ENCODE peak calls at places on chromosomes 1 and 21, in ten cellular contexts. L is bronchial epithelial cell; C is AG20443; G is lung; Q is AG09309; H is CD8-positive, alpha-beta T cell; W is HTR-8/SVneo; P is EL; Y is stimulated activated CD8-positive, alpha-beta memory T cell treated with anti-CD3 and anti-CD28 coated beads, Interleukin-7, amount 100 ng/mL, for 1 hour; E is NCI-H345. S is an unnamed sample.

GRCh38 chr1:12450090-12450764 is 167.8 kb downstream of the DHRS3 start:
- DNase-seq in H (no peak), G (no peak), Y (no peak), L (no peak), C (no peak), Q (no peak), W (no peak), E (no peak), P (no peak), S (peak; percentile 26)

GRCh38 chr1:197768014-197768413 is 7.3 kb downstream of the DENND1B start:
- DNase-seq in Y (no peak), C (no peak), G (no peak), H (no peak), E (no peak), Q (no peak), P (no peak), L (no peak), W (no peak), S (no peak)

GRCh38 chr1:42949312-42950145 is 9.1 kb downstream of the SLC2A1 start:
- DNase-seq in E (no peak), W (no peak), P (peak; percentile 50), H (no peak), L (no peak), G (no peak), C (no peak), Q (no peak), Y (no peak), S (no peak)

GRCh38 chr1:6198646-6199297 is 623 bp downstream of the RPL22 start:
- DNase-seq in W (no peak), P (peak; percentile 21), Y (no peak), C (no peak), E (no peak), Q (no peak), G (no peak), H (no peak), L (no peak), S (no peak)

GRCh38 chr1:227890451-227891222 is 57.1 kb downstream of the WNT9A start:
- DNase-seq in W (no peak), E (no peak), Q (no peak), Y (no peak), L (no peak), C (no peak), P (no peak), H (peak; percentile 38), G (no peak), S (no peak)

GRCh38 chr1:211630236-211631081 is 45.0 kb downstream of the NEK2 start:
- DNase-seq in Y (no peak), H (no peak), C (no peak), E (no peak), G (no peak), L (no peak), P (no peak), Q (no peak), W (no peak), S (peak; percentile 43)

GRCh38 chr1:162319510-162320160 is 57.0 kb downstream of the SPATA46 start:
- DNase-seq in C (peak; percentile 27), G (no peak), E (no peak), P (peak; percentile 50), Y (no peak), H (no peak), L (peak; percentile 45), W (peak; percentile 14), Q (no peak), S (no peak)

GRCh38 chr1:25245809-25246599 is 1.2 kb downstream of the RSRP1 start:
- DNase-seq in C (no peak), W (no peak), P (peak; percentile 45), H (no peak), Q (no peak), L (peak; percentile 50), G (no peak), Y (no peak), E (no peak), S (peak; percentile 70)

GRCh38 chr1:107793896-107794440 is 171.0 kb downstream of the VAV3 start:
- DNase-seq in P (no peak), G (no peak), E (no peak), H (no peak), W (no peak), Q (no peak), L (no peak), Y (no peak), C (no peak), S (peak; percentile 69)

GRCh38 chr21:34882719-34883131 is 166.4 kb downstream of the RUNX1 start:
- DNase-seq in Q (no peak), H (no peak), E (no peak), W (no peak), L (peak; percentile 39), P (no peak), G (no peak), C (no peak), Y (no peak), S (no peak)

GRCh38 chr1:172973424-172973823 is 77.3 kb downstream of the TNFSF18 start:
- DNase-seq in H (no peak), Y (no peak), W (no peak), C (no peak), L (peak; percentile 92), P (no peak), E (no peak), Q (no peak), G (no peak), S (no peak)